ENCODE peak calls at places on chromosome 21, in six cellular contexts. O, X, W, P, K and A are unnamed samples.
A peak's percentile ranks its signal among the peaks of the same experiment; 100 is the strongest.

GRCh38 chr21:30116474-30116873 is 50.1 kb downstream of the CLDN17 start:
- DNase-seq in O (no peak), X (no peak), W (no peak), P (no peak), K (no peak), A (no peak)

GRCh38 chr21:17371470-17371869 is 141.4 kb upstream of the CXADR start:
- DNase-seq in O (peak; percentile 4), X (peak; percentile 39), W (no peak), P (no peak), K (peak; percentile 62), A (no peak)

GRCh38 chr21:19999369-20000272 is 998.6 kb upstream of the NCAM2 start:
- DNase-seq in O (no peak), X (no peak), W (no peak), P (no peak), K (no peak), A (no peak)

GRCh38 chr21:36320421-36321324 is 676 bp downstream of the MORC3 start:
- DNase-seq in O (peak; percentile 74), X (peak; percentile 59), W (peak; percentile 71), P (peak; percentile 57), K (no peak), A (peak; percentile 74)

GRCh38 chr21:17853393-17854275 is 34.5 kb upstream of the C21orf91 start:
- DNase-seq in O (no peak), X (no peak), W (no peak), P (no peak), K (no peak), A (no peak)

GRCh38 chr21:29677326-29677725 is 262.5 kb downstream of the GRIK1 start:
- DNase-seq in O (no peak), X (no peak), W (no peak), P (peak; percentile 62), K (no peak), A (no peak)

GRCh38 chr21:36471254-36471723 is 8.6 kb downstream of the CLDN14 start:
- DNase-seq in O (no peak), X (peak; percentile 83), W (no peak), P (no peak), K (no peak), A (no peak)

GRCh38 chr21:32328595-32328994 is 29.9 kb downstream of the MRAP start:
- DNase-seq in O (no peak), X (no peak), W (no peak), P (no peak), K (no peak), A (no peak)

GRCh38 chr21:16420086-16420724 is 690.4 kb downstream of the USP25 start:
- DNase-seq in O (no peak), X (peak; percentile 16), W (peak; percentile 40), P (no peak), K (no peak), A (peak; percentile 64)

GRCh38 chr21:26800455-26801454 is 44.5 kb downstream of the ADAMTS1 start:
- DNase-seq in O (no peak), X (peak; percentile 84), W (no peak), P (no peak), K (peak; percentile 55), A (no peak)

GRCh38 chr21:45019887-45020537 is 54.4 kb upstream of the ADARB1 start:
- DNase-seq in O (no peak), X (no peak), W (peak; percentile 24), P (no peak), K (no peak), A (no peak)

GRCh38 chr21:31284797-31285397 is 59.2 kb downstream of the TIAM1 start:
- DNase-seq in O (no peak), X (peak; percentile 56), W (no peak), P (no peak), K (no peak), A (no peak)

GRCh38 chr21:38075833-38076567 is 159.7 kb upstream of the KCNJ6 start:
- DNase-seq in O (no peak), X (no peak), W (no peak), P (no peak), K (no peak), A (no peak)

GRCh38 chr21:45592208-45592619 is 50.0 kb upstream of the SLC19A1 start:
- DNase-seq in O (no peak), X (no peak), W (no peak), P (peak; percentile 17), K (no peak), A (no peak)

GRCh38 chr21:16644690-16645089 is 868.2 kb upstream of the CXADR start:
- DNase-seq in O (no peak), X (no peak), W (no peak), P (no peak), K (no peak), A (no peak)

GRCh38 chr21:41396452-41397107 is 29.5 kb upstream of the MX1 start:
- DNase-seq in O (peak; percentile 18), X (no peak), W (peak; percentile 37), P (no peak), K (no peak), A (no peak)

GRCh38 chr21:46650476-46651098 is 15.1 kb downstream of the PRMT2 start:
- DNase-seq in O (no peak), X (no peak), W (no peak), P (no peak), K (no peak), A (peak; percentile 40)
- H3K36me3 ChIP-seq in O (peaks cover 14% of the 10 kb centered on the region), X (peaks cover 81% of the 10 kb centered on the region), W (peaks cover 98% of the 10 kb centered on the region), P (peaks cover 37% of the 10 kb centered on the region), K (peaks cover 46% of the 10 kb centered on the region), A (peaks cover 16% of the 10 kb centered on the region)

GRCh38 chr21:46645840-46646239 is 10.4 kb downstream of the PRMT2 start:
- DNase-seq in O (no peak), X (no peak), W (no peak), P (no peak), K (no peak), A (no peak)
- H3K36me3 ChIP-seq in O (peaks cover 23% of the 10 kb centered on the region), X (peaks cover 66% of the 10 kb centered on the region), W (peaks cover 83% of the 10 kb centered on the region), P (peaks cover 19% of the 10 kb centered on the region), K (peaks cover 45% of the 10 kb centered on the region), A (peaks cover 10% of the 10 kb centered on the region)

GRCh38 chr21:33902349-33902748 is 13.3 kb downstream of the ATP5PO start:
- DNase-seq in O (no peak), X (no peak), W (peak; percentile 40), P (no peak), K (no peak), A (no peak)
- H3K36me3 ChIP-seq in O (peaks cover 41% of the 10 kb centered on the region), X (peaks cover 44% of the 10 kb centered on the region), W (peaks cover 85% of the 10 kb centered on the region), P (peaks cover 71% of the 10 kb centered on the region), K (peaks cover 10% of the 10 kb centered on the region), A (peaks cover 47% of the 10 kb centered on the region)

DNA sequence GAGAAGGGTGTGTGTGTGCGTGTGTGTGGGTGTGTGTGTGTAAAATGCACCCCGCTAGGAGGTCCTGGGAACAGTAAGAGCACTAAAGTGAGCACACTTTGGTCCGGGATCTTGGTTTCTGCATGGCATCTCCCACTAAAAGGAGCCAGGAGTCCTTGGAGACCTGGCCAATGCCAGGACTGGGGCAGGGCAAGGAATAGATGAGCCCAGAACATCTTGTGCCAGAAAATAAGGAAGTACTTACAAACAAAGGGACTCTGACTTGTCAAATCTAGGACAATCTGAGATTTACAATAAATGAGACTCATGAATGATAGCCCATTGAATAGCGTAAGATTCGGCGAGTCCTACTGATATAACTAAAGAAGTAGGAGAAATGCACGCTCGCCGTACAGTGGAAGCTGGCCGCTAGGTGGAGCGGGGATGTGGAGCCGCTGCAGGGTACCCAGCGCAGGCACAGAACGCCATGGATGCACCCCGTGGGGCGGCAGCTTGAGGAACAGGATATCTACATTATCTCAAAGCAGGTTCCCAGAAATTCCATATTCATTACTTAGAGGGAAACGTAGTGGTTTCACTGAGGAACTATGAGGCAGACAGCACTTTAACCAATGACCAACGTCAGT is 7.1 kb downstream of the SLC37A1 start:
- DNase-seq in O (peak; percentile 63), X (no peak), W (no peak), P (no peak), K (no peak), A (no peak)
- H3K36me3 ChIP-seq in O (peaks cover under 1% of the 10 kb centered on the region), X (no peaks in the 10 kb centered on the region), W (peaks cover 47% of the 10 kb centered on the region), P (peaks cover 79% of the 10 kb centered on the region), K (no peaks in the 10 kb centered on the region), A (peaks cover 29% of the 10 kb centered on the region)

DNA sequence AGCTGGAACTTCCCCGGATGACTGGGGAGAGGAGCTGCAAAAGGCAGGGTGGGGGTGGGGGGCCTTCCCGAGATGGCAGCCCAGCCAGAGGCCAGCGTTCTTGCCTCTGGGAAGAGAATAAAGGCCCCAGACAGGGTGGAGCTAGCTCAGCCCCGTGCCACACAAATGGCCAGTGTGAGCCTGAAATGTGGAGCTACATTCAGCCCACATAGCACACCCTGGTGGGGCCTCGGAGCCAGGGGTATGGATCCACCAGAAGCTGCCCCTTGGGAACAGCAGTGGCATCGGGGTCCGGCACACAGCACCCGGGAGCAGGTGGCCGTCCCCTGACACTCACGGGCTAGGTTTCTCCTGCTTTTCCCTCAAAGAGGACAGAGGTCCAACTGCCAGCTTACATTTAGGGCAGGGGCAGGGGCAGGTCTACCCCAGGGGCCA is 93.9 kb downstream of the PDE9A start:
- DNase-seq in O (no peak), X (no peak), W (no peak), P (no peak), K (no peak), A (no peak)
- H3K36me3 ChIP-seq in O (no peaks in the 10 kb centered on the region), X (no peaks in the 10 kb centered on the region), W (no peaks in the 10 kb centered on the region), P (no peaks in the 10 kb centered on the region), K (no peaks in the 10 kb centered on the region), A (no peaks in the 10 kb centered on the region)

GRCh38 chr21:43758811-43759210 is 17.3 kb downstream of the CSTB start:
- DNase-seq in O (no peak), X (no peak), W (no peak), P (no peak), K (no peak), A (no peak)

GRCh38 chr21:43758132-43758619 is 17.9 kb downstream of the CSTB start:
- DNase-seq in O (no peak), X (no peak), W (peak; percentile 55), P (no peak), K (no peak), A (no peak)

GRCh38 chr21:43755820-43756594 is 20.1 kb downstream of the CSTB start:
- DNase-seq in O (no peak), X (no peak), W (no peak), P (no peak), K (no peak), A (no peak)

GRCh38 chr21:43759651-43760050 is 16.5 kb downstream of the CSTB start:
- DNase-seq in O (no peak), X (no peak), W (no peak), P (no peak), K (no peak), A (no peak)

GRCh38 chr21:43757601-43758000 is 18.5 kb downstream of the CSTB start:
- DNase-seq in O (no peak), X (no peak), W (no peak), P (no peak), K (no peak), A (no peak)
- H3K36me3 ChIP-seq in O (no peaks in the 10 kb centered on the region), X (peaks cover 70% of the 10 kb centered on the region), W (peaks cover 61% of the 10 kb centered on the region), P (peaks cover 34% of the 10 kb centered on the region), K (peaks cover 55% of the 10 kb centered on the region), A (peaks cover 54% of the 10 kb centered on the region)

GRCh38 chr21:34517039-34517438 is 5.0 kb upstream of the KCNE1 start:
- DNase-seq in O (peak; percentile 28), X (no peak), W (no peak), P (no peak), K (no peak), A (no peak)
- H3K36me3 ChIP-seq in O (no peaks in the 10 kb centered on the region), X (peaks cover 44% of the 10 kb centered on the region), W (peaks cover 52% of the 10 kb centered on the region), P (no peaks in the 10 kb centered on the region), K (peaks cover 31% of the 10 kb centered on the region), A (no peaks in the 10 kb centered on the region)

GRCh38 chr21:33427051-33427450 is 23.8 kb downstream of the IFNGR2 start:
- DNase-seq in O (no peak), X (no peak), W (no peak), P (no peak), K (no peak), A (no peak)
- H3K36me3 ChIP-seq in O (peaks cover 7% of the 10 kb centered on the region), X (peaks cover 83% of the 10 kb centered on the region), W (peaks cover 94% of the 10 kb centered on the region), P (peaks cover 99% of the 10 kb centered on the region), K (peaks cover 25% of the 10 kb centered on the region), A (peaks cover 70% of the 10 kb centered on the region)